ENCODE peak calls at places on chromosomes 13 and 19, in four cellular contexts. Z is left lung, W is T-cell, V is T-helper 1 cell. F is an unnamed sample.

GRCh38 chr19:40225440-40226305 is 816 bp downstream of the CCNP start:
- DNase-seq in Z (no peak), W (no peak), V (no peak), F (peak)

GRCh38 chr13:110390572-110390971 is 83.5 kb downstream of the COL4A2 start:
- DNase-seq in Z (no peak), W (no peak), V (no peak), F (no peak)

GRCh38 chr19:33808399-33808798 is 11.7 kb downstream of the KCTD15 start:
- DNase-seq in Z (no peak), W (no peak), V (no peak), F (no peak)

GRCh38 chr19:56105090-56105701 is 15.9 kb downstream of the ZNF787 start:
- DNase-seq in Z (peak), W (peak), V (peak), F (peak)

GRCh38 chr19:7871530-7872305 is 2.5 kb downstream of the PRR36 start:
- DNase-seq in Z (peak), W (peak), V (peak), F (peak)

GRCh38 chr19:41218615-41219507 is at the start of gene AXL:
- DNase-seq in Z (peak), W (no peak), V (no peak), F (no peak)

GRCh38 chr19:49094505-49095482 is 9.5 kb downstream of the SNRNP70 start:
- DNase-seq in Z (no peak), W (no peak), V (no peak), F (no peak)

GRCh38 chr13:29507356-29507755 is 88.1 kb downstream of the SLC7A1 start:
- DNase-seq in Z (no peak), W (no peak), V (no peak), F (no peak)

GRCh38 chr19:19540707-19541515 is 2.8 kb downstream of the CILP2 start:
- DNase-seq in Z (no peak), W (peak), V (peak), F (no peak)

GRCh38 chr13:66427330-66427990 is 802.7 kb downstream of the PCDH9 start:
- DNase-seq in Z (no peak), W (no peak), V (no peak), F (no peak)

GRCh38 chr19:17026041-17026658 is 460 bp downstream of the CPAMD8 start:
- DNase-seq in Z (peak), W (peak), V (no peak), F (no peak)

GRCh38 chr19:29560313-29561075 is 34.7 kb downstream of the VSTM2B start:
- DNase-seq in Z (no peak), W (no peak), V (no peak), F (no peak)

GRCh38 chr19:33998302-33998701 is 174.0 kb upstream of the LSM14A start:
- DNase-seq in Z (no peak), W (no peak), V (no peak), F (no peak)

GRCh38 chr13:110841846-110842245 is 73.0 kb downstream of the ANKRD10 start:
- DNase-seq in Z (no peak), W (no peak), V (no peak), F (no peak)

GRCh38 chr13:100594731-100595130 is 6.1 kb upstream of the GGACT start:
- DNase-seq in Z (no peak), W (no peak), V (no peak), F (no peak)

GRCh38 chr19:18317998-18318800 is 4.7 kb downstream of the LSM4 start:
- DNase-seq in Z (peak), W (peak), V (peak), F (no peak)

GRCh38 chr19:17348700-17349099 is 11.3 kb downstream of the GTPBP3 start:
- DNase-seq in Z (no peak), W (no peak), V (no peak), F (no peak)

GRCh38 chr13:98390086-98390697 is 186.7 kb downstream of the STK24 start:
- DNase-seq in Z (no peak), W (no peak), V (no peak), F (no peak)

GRCh38 chr13:98312606-98313005 is 135.5 kb upstream of the RNF113B start:
- DNase-seq in Z (no peak), W (no peak), V (no peak), F (no peak)

GRCh38 chr19:17183271-17183757 is 31.8 kb upstream of the USE1 start:
- DNase-seq in Z (no peak), W (no peak), V (no peak), F (no peak)

GRCh38 chr13:67299072-67299635 is 69.0 kb upstream of the PCDH9 start:
- DNase-seq in Z (no peak), W (no peak), V (no peak), F (no peak)

GRCh38 chr13:70375718-70376117 is 267.5 kb upstream of the KLHL1 start:
- DNase-seq in Z (no peak), W (no peak), V (no peak), F (no peak)

GRCh38 chr19:40542197-40542859 is 34.3 kb upstream of the SHKBP1 start:
- DNase-seq in Z (no peak), W (no peak), V (no peak), F (no peak)

GRCh38 chr19:47247308-47247990 is 8.9 kb upstream of the CCDC9 start:
- DNase-seq in Z (peak), W (peak), V (peak), F (no peak)

GRCh38 chr13:78409172-78409571 is 194.2 kb downstream of the POU4F1 start:
- DNase-seq in Z (no peak), W (no peak), V (no peak), F (no peak)

GRCh38 chr19:19433666-19434213 is 28.3 kb downstream of the GATAD2A start:
- DNase-seq in Z (no peak), W (no peak), V (no peak), F (no peak)

GRCh38 chr13:79992111-79992510 is 348.8 kb downstream of the SPRY2 start:
- DNase-seq in Z (no peak), W (no peak), V (no peak), F (no peak)

GRCh38 chr13:29516880-29517279 is 78.6 kb downstream of the SLC7A1 start:
- DNase-seq in Z (no peak), W (no peak), V (no peak), F (no peak)

GRCh38 chr19:16836115-16836905 is 7.1 kb downstream of the SIN3B start:
- DNase-seq in Z (no peak), W (no peak), V (no peak), F (no peak)

GRCh38 chr19:46839752-46840151 is 10.9 kb downstream of the AP2S1 start:
- DNase-seq in Z (no peak), W (no peak), V (no peak), F (no peak)

GRCh38 chr19:43934055-43934984 is 762 bp downstream of the ZNF45 start:
- DNase-seq in Z (no peak), W (no peak), V (no peak), F (no peak)